ENCODE peak calls at places on chromosomes 7 and 10, in ten cellular contexts. A is HL-60; D is body of pancreas; G is IMR-90; W is hepatocyte; F is AG04450; R is AG09309; N is ascending aorta; L is esophagus squamous epithelium; I is CD8-positive, alpha-beta T cell. X is an unnamed sample.

GRCh38 chr7:50626286-50626685 is 61.1 kb upstream of the DDC start:
- DNase-seq in I (no peak), A (no peak), L (no peak), R (no peak), G (no peak), F (no peak), N (no peak), W (no peak), D (peak; percentile 76), X (no peak)

GRCh38 chr10:18594574-18595156 is 56.7 kb downstream of the NSUN6 start:
- DNase-seq in A (no peak), I (no peak), L (no peak), R (no peak), G (no peak), D (no peak), N (no peak), W (no peak), F (no peak), X (no peak)

GRCh38 chr10:31947144-31947926 is 18.7 kb upstream of the ARHGAP12 start:
- DNase-seq in F (peak; percentile 88), W (peak; percentile 78), N (no peak), A (peak; percentile 32), I (no peak), G (peak; percentile 95), L (no peak), D (peak; percentile 64), R (peak; percentile 89), X (peak; percentile 95)

GRCh38 chr7:67484244-67484751 is 487.7 kb downstream of the TYW1 start:
- DNase-seq in R (peak; percentile 24), L (no peak), I (no peak), A (peak; percentile 52), F (peak; percentile 15), N (no peak), D (peak; percentile 72), G (peak; percentile 56), W (peak; percentile 87), X (peak; percentile 65)

GRCh38 chr10:98316661-98317060 is 48.7 kb upstream of the LOXL4 start:
- DNase-seq in G (peak; percentile 67), R (no peak), N (no peak), I (no peak), D (no peak), F (no peak), W (no peak), A (no peak), L (no peak), X (peak; percentile 78)

GRCh38 chr10:124678566-124679240 is 65.5 kb downstream of the FAM53B start:
- DNase-seq in N (no peak), F (no peak), I (peak; percentile 48), G (no peak), L (no peak), D (no peak), A (no peak), R (no peak), W (no peak), X (no peak)

GRCh38 chr7:2966466-2967078 is 77.1 kb downstream of the CARD11 start:
- DNase-seq in W (no peak), A (no peak), G (no peak), L (no peak), R (no peak), F (no peak), N (no peak), D (no peak), I (no peak), X (no peak)

GRCh38 chr10:101901340-101901739 is 57.7 kb upstream of the KCNIP2 start:
- DNase-seq in I (no peak), L (no peak), A (no peak), G (no peak), N (no peak), D (no peak), F (no peak), R (no peak), W (no peak), X (no peak)

GRCh38 chr10:86257683-86258082 is 108.9 kb downstream of the GRID1 start:
- DNase-seq in W (no peak), G (no peak), A (no peak), I (no peak), R (no peak), D (no peak), N (no peak), F (no peak), L (no peak), X (no peak)

GRCh38 chr7:74544706-74545469 is 91.2 kb downstream of the GTF2IRD1 start:
- DNase-seq in I (peak; percentile 12), F (peak; percentile 18), L (no peak), W (peak; percentile 73), N (no peak), G (peak; percentile 64), R (no peak), A (peak; percentile 82), D (peak; percentile 71), X (peak; percentile 44)

GRCh38 chr10:61757525-61758397 is 95.0 kb downstream of the CABCOCO1 start:
- DNase-seq in R (peak; percentile 78), F (no peak), W (peak; percentile 32), A (no peak), L (no peak), I (no peak), G (peak; percentile 73), N (no peak), D (peak; percentile 13), X (peak; percentile 83)

GRCh38 chr10:113347508-113347907 is 205.3 kb upstream of the HABP2 start:
- DNase-seq in G (no peak), D (peak; percentile 26), L (no peak), R (no peak), W (no peak), A (no peak), F (no peak), I (no peak), N (no peak), X (no peak)

GRCh38 chr10:24849537-24850299 is 102.7 kb downstream of the PRTFDC1 start:
- DNase-seq in G (no peak), D (peak; percentile 17), F (no peak), W (no peak), L (no peak), A (no peak), I (no peak), R (no peak), N (no peak), X (no peak)

GRCh38 chr7:17548014-17548653 is 249.7 kb downstream of the AHR start:
- DNase-seq in D (no peak), A (no peak), G (no peak), N (no peak), W (no peak), I (no peak), L (no peak), R (no peak), F (no peak), X (no peak)
- TF ChIP-seq CTCF in D (no peak), A (no peak), G (no peak), N (no peak), W (no peak), I (no peak), L (no peak), R (no peak), F (no peak), X (no peak)

DNA sequence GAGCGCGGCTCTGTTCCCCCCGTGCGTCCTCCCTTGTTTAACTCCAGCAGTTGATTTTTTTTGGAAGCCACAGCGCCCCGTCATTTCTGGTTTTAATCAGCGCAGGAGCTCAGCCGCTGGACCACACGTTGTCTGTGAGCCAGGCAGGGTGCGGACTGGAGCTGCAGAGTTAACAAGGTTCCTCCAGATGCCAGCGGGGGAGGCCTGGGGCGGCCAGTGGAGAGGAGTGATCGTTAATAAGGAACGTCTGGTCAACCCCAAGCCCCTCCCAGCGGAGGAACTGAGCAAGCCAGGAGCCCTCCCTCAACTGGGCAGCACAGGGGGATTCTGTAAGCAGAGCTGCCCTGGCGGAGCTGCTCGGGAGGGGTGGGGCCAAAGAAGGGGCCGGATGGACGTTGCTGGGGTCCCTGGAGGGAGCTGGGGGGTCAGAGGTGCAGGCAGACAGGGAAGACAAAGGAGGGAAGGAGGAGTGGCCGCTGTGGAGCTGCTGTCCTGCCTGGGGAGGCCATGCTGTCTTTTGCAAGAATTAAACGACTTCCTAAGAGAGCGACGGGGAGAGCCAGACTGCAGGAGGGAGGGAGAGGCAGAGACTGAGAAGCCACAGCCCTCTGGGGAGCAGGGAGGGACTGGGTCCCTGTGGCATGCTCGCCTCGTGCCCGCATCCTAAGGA is 537.2 kb upstream of the FOXK1 start:
- DNase-seq in L (no peak), D (no peak), I (no peak), G (peak; percentile 28), N (no peak), A (no peak), F (no peak), W (peak; percentile 78), R (no peak), X (peak; percentile 74)
- H3K4me3 ChIP-seq in L (no peak overlapping the region), D (no peak overlapping the region), I (no peak overlapping the region), G (no peak overlapping the region), N (no peak overlapping the region), A (no peak overlapping the region), F (no peak overlapping the region), W (no peak overlapping the region), R (no peak overlapping the region), X (peak overlapping the region; percentile 31)

DNA sequence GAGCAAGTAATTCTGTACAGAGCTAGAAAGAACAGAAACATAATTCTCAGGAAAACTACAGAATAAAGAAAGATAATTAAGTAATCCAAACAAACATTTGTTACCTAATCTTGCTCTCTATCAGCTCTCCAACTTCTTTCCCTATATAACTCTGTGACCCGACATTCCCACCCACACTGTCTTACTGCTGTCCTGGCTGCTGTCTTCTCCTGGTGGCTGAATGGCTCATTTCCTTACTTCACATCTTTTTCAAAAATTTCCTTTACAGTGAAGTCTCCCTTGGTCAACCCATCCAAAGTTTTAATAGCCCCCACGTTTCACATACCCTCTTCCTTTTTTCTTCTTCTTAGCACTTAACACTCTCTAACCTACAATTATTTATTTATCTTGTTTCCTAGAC is 64.0 kb downstream of the HYCC1 start:
- DNase-seq in N (no peak), W (no peak), I (no peak), F (no peak), G (no peak), A (no peak), D (no peak), L (no peak), R (no peak), X (no peak)
- TF ChIP-seq CTCF in N (no peak), W (no peak), I (no peak), F (peak; percentile 28), G (peak; percentile 25), A (no peak), D (no peak), L (no peak), R (peak; percentile 41), X (peak; percentile 18)

DNA sequence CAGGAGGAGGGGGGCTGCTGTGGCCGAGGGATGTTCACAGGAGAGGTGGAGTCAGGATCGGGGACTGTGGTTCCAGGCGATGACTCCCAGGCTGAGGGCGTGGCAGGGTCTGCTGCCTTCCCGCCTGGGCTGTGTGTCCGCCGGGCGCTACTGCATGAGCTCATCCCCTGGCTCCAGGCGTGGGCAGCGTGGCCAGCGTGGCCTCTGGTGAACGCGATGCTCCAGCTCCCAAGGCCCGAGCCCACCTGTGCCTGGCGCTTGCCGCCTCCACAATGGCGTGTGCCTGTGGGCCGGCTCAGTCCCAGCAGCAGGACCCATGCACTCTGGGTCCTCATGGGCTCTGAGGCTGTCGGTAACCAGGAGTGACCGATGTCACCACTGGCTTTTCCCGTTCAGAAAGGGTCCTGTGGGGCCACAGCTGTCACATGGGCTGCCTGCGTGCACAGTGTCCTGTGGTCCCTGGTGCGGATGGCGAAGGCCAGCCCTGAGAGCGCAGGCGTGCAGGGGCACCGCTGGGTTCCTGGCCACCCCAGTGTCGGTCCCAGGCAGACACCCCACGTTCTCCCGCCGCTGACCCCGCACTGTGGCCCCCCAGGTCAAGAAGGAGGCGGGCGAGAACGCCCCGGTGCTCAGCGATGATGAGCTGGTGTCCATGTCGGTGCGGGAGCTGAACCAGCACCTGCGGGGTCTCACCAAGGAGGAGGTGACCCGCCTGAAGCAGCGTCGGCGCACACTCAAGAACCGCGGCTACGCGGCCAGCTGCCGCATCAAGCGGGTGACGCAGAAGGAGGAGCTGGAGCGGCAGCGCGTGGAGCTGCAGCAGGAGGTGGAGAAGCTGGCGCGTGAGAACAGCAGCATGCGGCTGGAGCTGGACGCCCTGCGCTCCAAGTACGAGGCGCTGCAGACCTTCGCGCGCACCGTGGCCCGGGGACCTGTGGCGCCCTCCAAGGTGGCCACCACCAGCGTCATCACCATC is 9.1 kb downstream of the MAFK start:
- DNase-seq in G (peak; percentile 46), I (no peak), L (no peak), N (no peak), W (peak; percentile 47), D (no peak), R (no peak), F (no peak), A (no peak), X (peak; percentile 35)
- H3K4me3 ChIP-seq in G (no peak overlapping the region), I (no peak overlapping the region), L (no peak overlapping the region), N (peak overlapping the region; percentile 57), W (no peak overlapping the region), D (no peak overlapping the region), R (no peak overlapping the region), F (no peak overlapping the region), A (no peak overlapping the region), X (no peak overlapping the region)